ENCODE peak calls at places on chromosomes 6 and 20, in ten cellular contexts. A, Z, I, L, T, W, S, K, C and E are unnamed samples.

GRCh38 chr6:88141641-88142298 is 24.4 kb downstream of the CNR1 start:
- DNase-seq in W (no peak), A (no peak), C (no peak), I (no peak), Z (peak; percentile 95), S (no peak), T (no peak), K (no peak), L (no peak), E (no peak)

GRCh38 chr6:146791930-146792329 is 193.2 kb downstream of the ADGB start:
- DNase-seq in I (no peak), C (no peak), W (no peak), K (no peak), A (no peak), T (no peak), L (no peak), Z (no peak), S (no peak), E (no peak)

GRCh38 chr6:35719830-35720733 is 16.8 kb upstream of the ARMC12 start:
- DNase-seq in Z (peak; percentile 83), S (peak; percentile 52), W (peak; percentile 47), L (no peak), I (peak; percentile 32), K (peak; percentile 58), A (peak; percentile 60), C (peak; percentile 61), T (peak; percentile 33), E (no peak)

GRCh38 chr6:168961257-168961656 is 292.4 kb downstream of the THBS2 start:
- DNase-seq in T (no peak), W (no peak), A (no peak), K (peak; percentile 23), L (no peak), S (no peak), I (no peak), C (no peak), Z (no peak), E (no peak)

GRCh38 chr6:20827798-20828197 is 293.5 kb downstream of the CDKAL1 start:
- DNase-seq in S (no peak), K (no peak), L (no peak), Z (no peak), C (no peak), A (no peak), W (peak; percentile 61), I (no peak), T (no peak), E (no peak)

GRCh38 chr6:53240763-53241162 is 92.1 kb upstream of the GCM1 start:
- DNase-seq in S (no peak), I (no peak), A (no peak), W (no peak), L (no peak), C (no peak), K (no peak), T (peak; percentile 4), Z (no peak), E (no peak)

GRCh38 chr6:69593706-69594105 is 203.1 kb downstream of the LMBRD1 start:
- DNase-seq in K (no peak), L (no peak), A (no peak), T (no peak), S (no peak), Z (no peak), I (no peak), C (no peak), W (no peak), E (no peak)

GRCh38 chr20:19867074-19867473 is 109.0 kb downstream of the RIN2 start:
- DNase-seq in W (peak; percentile 89), K (no peak), T (no peak), L (no peak), Z (no peak), A (no peak), S (no peak), C (no peak), I (no peak), E (no peak)

GRCh38 chr20:24109008-24109407 is 120.4 kb upstream of the GGTLC1 start:
- DNase-seq in C (no peak), S (no peak), I (no peak), W (no peak), A (no peak), T (no peak), L (peak; percentile 22), K (peak; percentile 17), Z (no peak), E (no peak)
- H3K4me1 ChIP-seq in C (no peaks in the 10 kb centered on the region), S (no peaks in the 10 kb centered on the region), I (no peaks in the 10 kb centered on the region), W (no peaks in the 10 kb centered on the region), A (no peaks in the 10 kb centered on the region), T (no peaks in the 10 kb centered on the region), L (peaks cover 21% of the 10 kb centered on the region), K (no peaks in the 10 kb centered on the region), Z (no peaks in the 10 kb centered on the region), E (no peaks in the 10 kb centered on the region)

DNA sequence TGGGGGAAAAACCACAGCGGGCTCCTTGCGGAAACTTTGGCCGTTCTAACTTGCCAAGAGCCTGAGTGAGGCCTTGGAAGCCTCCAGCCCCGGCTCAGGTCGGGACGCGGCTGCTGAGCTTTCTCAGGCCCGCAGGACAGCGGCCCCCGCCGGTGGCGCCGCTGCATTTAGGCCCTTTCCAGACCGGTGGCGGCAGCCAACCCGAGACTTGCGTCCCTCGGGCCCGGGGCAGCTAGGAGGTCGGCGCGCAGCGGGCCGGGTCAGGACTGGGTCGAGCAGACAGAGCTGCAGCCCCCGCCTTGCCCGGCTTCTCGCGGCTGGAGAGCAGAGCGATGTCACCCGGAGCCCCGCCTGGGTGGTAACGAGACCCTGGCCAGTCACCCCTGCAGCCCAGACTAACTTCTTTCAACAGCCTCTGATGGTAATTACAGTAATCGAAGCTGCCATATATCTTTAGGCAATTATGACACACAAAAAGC is 2.7 kb downstream of the NR2E1 start:
- DNase-seq in A (no peak), W (no peak), K (no peak), I (no peak), T (no peak), S (peak; percentile 18), L (no peak), Z (no peak), C (peak; percentile 81), E (no peak)
- H3K4me1 ChIP-seq in A (peaks cover 74% of the 10 kb centered on the region), W (no peaks in the 10 kb centered on the region), K (peaks cover 40% of the 10 kb centered on the region), I (peaks cover 19% of the 10 kb centered on the region), T (peaks cover 29% of the 10 kb centered on the region), S (peaks cover 54% of the 10 kb centered on the region), L (peaks cover 21% of the 10 kb centered on the region), Z (no peaks in the 10 kb centered on the region), C (peaks cover 14% of the 10 kb centered on the region), E (no peaks in the 10 kb centered on the region)

GRCh38 chr20:7908905-7909304 is 31.4 kb downstream of the HAO1 start:
- DNase-seq in K (no peak), I (no peak), A (no peak), W (no peak), L (no peak), Z (no peak), T (no peak), C (no peak), S (no peak), E (no peak)

GRCh38 chr20:7897965-7898364 is 42.3 kb downstream of the HAO1 start:
- DNase-seq in I (no peak), S (no peak), T (no peak), W (no peak), K (no peak), C (no peak), A (no peak), L (no peak), Z (no peak), E (no peak)

GRCh38 chr20:7903429-7903828 is 36.8 kb downstream of the HAO1 start:
- DNase-seq in Z (no peak), T (no peak), S (no peak), C (no peak), K (no peak), A (no peak), L (no peak), W (no peak), I (no peak), E (no peak)
- H3K4me1 ChIP-seq in Z (no peaks in the 10 kb centered on the region), T (no peaks in the 10 kb centered on the region), S (no peaks in the 10 kb centered on the region), C (no peaks in the 10 kb centered on the region), K (no peaks in the 10 kb centered on the region), A (no peaks in the 10 kb centered on the region), L (no peaks in the 10 kb centered on the region), W (no peaks in the 10 kb centered on the region), I (no peaks in the 10 kb centered on the region), E (no peaks in the 10 kb centered on the region)

GRCh38 chr6:34243901-34244884 is 4.6 kb downstream of the SMIM29 start:
- DNase-seq in T (no peak), S (peak; percentile 53), A (no peak), L (peak; percentile 97), W (peak; percentile 95), Z (peak; percentile 42), I (peak; percentile 56), C (no peak), K (peak; percentile 92), E (peak; percentile 88)
- H3K4me1 ChIP-seq in T (peaks cover 22% of the 10 kb centered on the region), S (peaks cover 14% of the 10 kb centered on the region), A (peaks cover 32% of the 10 kb centered on the region), L (peaks cover 62% of the 10 kb centered on the region), W (peaks cover 29% of the 10 kb centered on the region), Z (peaks cover 68% of the 10 kb centered on the region), I (peaks cover 3% of the 10 kb centered on the region), C (peaks cover 10% of the 10 kb centered on the region), K (peaks cover 82% of the 10 kb centered on the region), E (no peaks in the 10 kb centered on the region)

DNA sequence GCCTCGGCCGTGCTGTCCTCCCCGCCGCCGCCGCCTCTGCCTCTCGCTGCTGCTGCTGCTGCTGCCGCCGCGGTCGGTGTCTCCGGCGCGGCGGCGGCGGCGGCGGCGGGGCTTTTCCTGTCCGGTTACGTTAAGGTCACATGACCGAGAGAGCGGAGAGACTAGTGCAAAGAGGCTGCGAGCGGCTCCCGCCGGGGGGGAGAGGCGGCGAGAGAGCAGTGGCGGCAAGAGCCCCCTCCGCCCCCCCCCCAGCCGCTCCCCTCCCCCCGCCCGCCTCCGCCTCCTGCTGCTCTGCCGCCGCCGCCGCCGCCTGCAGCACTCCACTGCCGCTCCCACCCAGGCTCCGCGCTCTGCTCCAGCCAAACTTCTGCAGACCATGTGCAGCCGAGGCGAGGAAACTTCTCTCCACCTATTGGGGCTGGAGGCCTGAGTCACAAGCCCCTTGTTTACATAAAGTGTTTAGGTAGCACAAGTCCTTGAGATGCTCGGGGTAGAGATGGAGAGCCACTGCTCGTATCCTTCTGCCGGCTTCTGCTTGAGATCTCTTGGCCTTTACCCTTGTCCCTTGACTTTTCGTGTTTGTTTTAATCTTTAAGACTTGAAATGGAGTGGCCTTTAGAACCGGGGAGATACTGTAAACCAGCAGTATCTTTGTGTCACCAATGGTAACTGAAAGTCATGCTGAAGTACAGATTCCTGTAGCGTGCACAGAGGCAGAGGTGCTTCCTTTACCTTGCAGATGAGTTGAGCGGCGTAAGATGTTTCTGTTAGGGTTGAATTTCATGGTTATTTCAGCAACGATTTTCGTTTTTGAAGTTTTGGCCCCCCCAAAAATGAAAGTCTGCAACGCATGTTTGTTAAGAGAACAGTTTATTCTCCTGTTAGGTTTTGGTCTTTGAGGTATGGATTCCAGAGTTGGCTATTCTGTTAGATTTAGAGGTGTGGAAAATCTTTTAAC is at the start of gene ZBTB2:
- DNase-seq in L (peak; percentile 87), A (peak; percentile 67), I (peak; percentile 72), K (peak; percentile 83), W (peak; percentile 89), S (peak; percentile 71), Z (peak; percentile 80), T (peak; percentile 73), C (peak; percentile 85), E (peak; percentile 90)
- H3K4me1 ChIP-seq in L (peaks cover 31% of the 10 kb centered on the region), A (peaks cover 82% of the 10 kb centered on the region), I (peaks cover 6% of the 10 kb centered on the region), K (peaks cover 10% of the 10 kb centered on the region), W (peaks cover 7% of the 10 kb centered on the region), S (peaks cover 33% of the 10 kb centered on the region), Z (peaks cover 66% of the 10 kb centered on the region), T (peaks cover 66% of the 10 kb centered on the region), C (peaks cover 21% of the 10 kb centered on the region), E (peaks cover 15% of the 10 kb centered on the region)